ENCODE peak calls at places on chromosomes 11 and 22, in nine cellular contexts. X is GM23248; P is mucosa of gallbladder; H is activated T-helper 9 cell treated with anti-CD3 and anti-CD28 coated beads, Interleukin-2, amount 50 U/mL, for 16 hours; V is activated gamma-delta T cell treated with Interleukin-2 at 50 U/mL for 16 hours; W is occipital lobe; J is naive thymus-derived CD4-positive, alpha-beta T cell; S is SK-MEL-5; C is EL. F is an unnamed sample.

GRCh38 chr22:46066691-46067090 is 83.6 kb upstream of the PPARA start:
- DNase-seq in V (no peak), X (peak; percentile 82), W (no peak), S (peak; percentile 40), P (no peak), C (no peak), H (no peak), J (no peak), F (peak; percentile 38)

GRCh38 chr11:31641477-31642062 is 132.0 kb downstream of the ELP4 start:
- DNase-seq in J (no peak), V (no peak), P (no peak), H (no peak), C (peak; percentile 30), X (peak; percentile 54), S (peak; percentile 62), W (no peak), F (no peak)

GRCh38 chr22:43090130-43090789 is 1.1 kb upstream of the TTLL1 start:
- DNase-seq in J (peak; percentile 52), V (no peak), X (peak; percentile 95), C (peak; percentile 87), S (peak; percentile 98), P (peak; percentile 67), W (peak; percentile 25), H (no peak), F (no peak)

GRCh38 chr11:95888439-95888838 is 35.5 kb downstream of the MTMR2 start:
- DNase-seq in S (no peak), X (no peak), P (no peak), J (no peak), C (no peak), V (no peak), H (no peak), W (no peak), F (no peak)

GRCh38 chr11:47289856-47290255 is 19.9 kb downstream of the MADD start:
- DNase-seq in S (no peak), J (no peak), W (no peak), V (no peak), X (no peak), C (no peak), H (no peak), P (no peak), F (no peak)

GRCh38 chr11:35087648-35088047 is 51.3 kb upstream of the CD44 start:
- DNase-seq in V (no peak), C (no peak), X (peak; percentile 24), H (no peak), J (peak; percentile 8), W (no peak), S (no peak), P (peak; percentile 11), F (no peak)

GRCh38 chr11:128105511-128105910 is 481.8 kb downstream of the ETS1 start:
- DNase-seq in P (no peak), V (no peak), W (no peak), H (no peak), C (no peak), S (no peak), X (no peak), J (no peak), F (no peak)

GRCh38 chr11:86247608-86248007 is 3.1 kb downstream of the EED start:
- DNase-seq in S (no peak), J (no peak), P (no peak), H (no peak), V (no peak), X (no peak), C (no peak), W (no peak), F (no peak)

GRCh38 chr11:105220175-105220574 is 80.6 kb upstream of the CARD18 start:
- DNase-seq in X (no peak), J (no peak), C (no peak), P (no peak), H (no peak), W (no peak), S (no peak), V (no peak), F (no peak)

GRCh38 chr11:128503231-128503991 is 83.9 kb downstream of the ETS1 start:
- DNase-seq in H (no peak), V (no peak), P (no peak), J (peak; percentile 57), W (no peak), X (peak; percentile 96), C (peak; percentile 99), S (peak; percentile 98), F (no peak)

GRCh38 chr11:131807876-131808275 is 437.5 kb downstream of the NTM start:
- DNase-seq in P (no peak), H (no peak), W (no peak), X (no peak), J (no peak), C (no peak), V (no peak), S (no peak), F (no peak)

GRCh38 chr22:30459206-30460052 is 12.4 kb downstream of the SEC14L3 start:
- DNase-seq in J (no peak), S (no peak), H (no peak), V (no peak), P (no peak), X (peak; percentile 32), W (no peak), C (no peak), F (no peak)

GRCh38 chr22:26713823-26714449 is 56.5 kb downstream of the MIAT start:
- DNase-seq in W (no peak), P (no peak), H (no peak), C (peak; percentile 82), J (no peak), S (no peak), V (no peak), X (peak; percentile 96), F (no peak)

GRCh38 chr11:1933416-1934325 is 13.5 kb upstream of the MRPL23 start:
- DNase-seq in J (no peak), X (no peak), V (no peak), P (no peak), S (no peak), C (no peak), W (no peak), H (no peak), F (no peak)

GRCh38 chr11:94768602-94769511 is 701 bp downstream of the AMOTL1 start:
- DNase-seq in H (no peak), V (peak; percentile 4), J (no peak), C (peak; percentile 48), S (no peak), X (peak; percentile 63), W (no peak), P (no peak), F (no peak)

GRCh38 chr11:133955091-133955846 is 1.5 kb downstream of the IGSF9B start:
- DNase-seq in P (peak; percentile 53), W (peak; percentile 34), C (no peak), V (peak; percentile 16), S (no peak), H (no peak), J (peak; percentile 17), X (peak; percentile 22), F (peak; percentile 76)

GRCh38 chr11:128766687-128767086 is 72.8 kb downstream of the FLI1 start:
- DNase-seq in C (no peak), H (no peak), V (no peak), J (no peak), X (no peak), S (no peak), W (no peak), P (no peak), F (no peak)

GRCh38 chr11:115256326-115257197 is 247.7 kb downstream of the CADM1 start:
- DNase-seq in V (peak; percentile 11), X (no peak), H (no peak), W (no peak), J (no peak), C (no peak), P (no peak), S (no peak), F (no peak)

F was measured in dorsolateral prefrontal cortex.